ENCODE peak calls at places on chromosomes 11 and 22, in four cellular contexts. S, H, Z and I are unnamed samples.

GRCh38 chr22:20267441-20268288 is 453 bp downstream of the RTN4R start:
- DNase-seq in S (no peak), H (peak; percentile 80), Z (no peak), I (peak; percentile 6)

GRCh38 chr11:102495161-102496042 is 35.1 kb downstream of the MMP7 start:
- DNase-seq in S (peak; percentile 86), Z (peak; percentile 79), H (peak; percentile 52), I (peak; percentile 86)

GRCh38 chr11:91104237-91104636 is 881.4 kb upstream of the CHORDC1 start:
- DNase-seq in S (no peak), H (no peak), Z (no peak), I (peak; percentile 7)

GRCh38 chr22:29596408-29596807 is 7.0 kb upstream of the NF2 start:
- DNase-seq in Z (no peak), S (no peak), H (no peak), I (no peak)

GRCh38 chr22:44664149-44664548 is 37.9 kb upstream of the PRR5 start:
- DNase-seq in Z (no peak), H (no peak), S (no peak), I (no peak)

GRCh38 chr22:43928418-43929307 is 5.1 kb downstream of the PNPLA3 start:
- DNase-seq in Z (no peak), H (no peak), S (no peak), I (no peak)

GRCh38 chr11:39374963-39375698 is 2084.3 kb downstream of the LRRC4C start:
- DNase-seq in H (peak; percentile 6), S (peak; percentile 1), Z (no peak), I (peak; percentile 6)

GRCh38 chr11:109423114-109423859 is 1.3 kb downstream of the C11orf87 start:
- DNase-seq in S (no peak), H (no peak), Z (no peak), I (no peak)

GRCh38 chr11:132855516-132855915 is 676.8 kb downstream of the OPCML start:
- DNase-seq in Z (no peak), S (no peak), H (no peak), I (no peak)

GRCh38 chr22:50257451-50258360 is 3.8 kb downstream of the MAPK12 start:
- DNase-seq in H (no peak), S (no peak), Z (no peak), I (no peak)

GRCh38 chr22:25081409-25081824 is 118.2 kb upstream of the CRYBB3 start:
- DNase-seq in Z (no peak), H (peak; percentile 38), S (peak; percentile 56), I (peak; percentile 49)

GRCh38 chr22:27778299-27779090 is 23.1 kb downstream of the MN1 start:
- DNase-seq in S (no peak), H (no peak), Z (no peak), I (no peak)

GRCh38 chr11:47967577-47968230 is 12.7 kb upstream of the PTPRJ start:
- DNase-seq in Z (no peak), S (no peak), H (no peak), I (no peak)

GRCh38 chr11:17719940-17720795 is 797 bp downstream of the MYOD1 start:
- DNase-seq in Z (no peak), H (no peak), S (no peak), I (no peak)

GRCh38 chr22:48702573-48703264 is 1125.0 kb downstream of the BRD1 start:
- DNase-seq in S (peak; percentile 98), Z (no peak), H (no peak), I (no peak)

GRCh38 chr11:120217526-120217925 is 6.7 kb downstream of the OAF start:
- DNase-seq in Z (no peak), H (no peak), S (no peak), I (no peak)

GRCh38 chr11:84673753-84674152 is 953.4 kb downstream of the DLG2 start:
- DNase-seq in H (no peak), S (no peak), Z (no peak), I (no peak)

GRCh38 chr11:27390959-27391326 is 27.9 kb upstream of the CCDC34 start:
- DNase-seq in H (no peak), S (no peak), Z (no peak), I (no peak)

GRCh38 chr11:33543823-33544222 is 156.8 kb downstream of the C11orf91 start:
- DNase-seq in H (no peak), S (no peak), Z (no peak), I (no peak)

GRCh38 chr11:131389582-131389981 is 19.2 kb downstream of the NTM start:
- DNase-seq in Z (no peak), S (no peak), H (no peak), I (no peak)

GRCh38 chr11:131675489-131675888 is 305.1 kb downstream of the NTM start:
- DNase-seq in S (no peak), H (no peak), Z (no peak), I (no peak)

GRCh38 chr11:129237880-129238638 is 45.9 kb upstream of the ARHGAP32 start:
- DNase-seq in Z (no peak), H (no peak), S (no peak), I (no peak)

GRCh38 chr22:29994941-29995340 is 85.3 kb upstream of the HORMAD2 start:
- DNase-seq in Z (no peak), H (no peak), S (peak; percentile 40), I (peak; percentile 37)

GRCh38 chr11:2798951-2799761 is 86.4 kb downstream of the CDKN1C start:
- DNase-seq in H (no peak), Z (no peak), S (peak; percentile 21), I (no peak)

GRCh38 chr11:46677169-46677568 is 23.2 kb downstream of the ARHGAP1 start:
- DNase-seq in Z (no peak), S (no peak), H (no peak), I (no peak)

GRCh38 chr11:86990520-86990919 is 35.3 kb upstream of the FZD4 start:
- DNase-seq in H (no peak), S (peak; percentile 54), Z (no peak), I (no peak)

GRCh38 chr22:43042101-43042780 is 27.3 kb upstream of the PACSIN2 start:
- DNase-seq in S (no peak), H (no peak), Z (no peak), I (no peak)

GRCh38 chr22:46357711-46358505 is 22.4 kb downstream of the TRMU start:
- DNase-seq in S (no peak), H (no peak), Z (no peak), I (no peak)

GRCh38 chr11:78397398-78397797 is 20.2 kb downstream of the GAB2 start:
- DNase-seq in Z (peak; percentile 70), S (no peak), H (no peak), I (no peak)

GRCh38 chr11:44592125-44592643 is 26.7 kb downstream of the CD82 start:
- DNase-seq in S (no peak), H (no peak), Z (no peak), I (no peak)

DNA sequence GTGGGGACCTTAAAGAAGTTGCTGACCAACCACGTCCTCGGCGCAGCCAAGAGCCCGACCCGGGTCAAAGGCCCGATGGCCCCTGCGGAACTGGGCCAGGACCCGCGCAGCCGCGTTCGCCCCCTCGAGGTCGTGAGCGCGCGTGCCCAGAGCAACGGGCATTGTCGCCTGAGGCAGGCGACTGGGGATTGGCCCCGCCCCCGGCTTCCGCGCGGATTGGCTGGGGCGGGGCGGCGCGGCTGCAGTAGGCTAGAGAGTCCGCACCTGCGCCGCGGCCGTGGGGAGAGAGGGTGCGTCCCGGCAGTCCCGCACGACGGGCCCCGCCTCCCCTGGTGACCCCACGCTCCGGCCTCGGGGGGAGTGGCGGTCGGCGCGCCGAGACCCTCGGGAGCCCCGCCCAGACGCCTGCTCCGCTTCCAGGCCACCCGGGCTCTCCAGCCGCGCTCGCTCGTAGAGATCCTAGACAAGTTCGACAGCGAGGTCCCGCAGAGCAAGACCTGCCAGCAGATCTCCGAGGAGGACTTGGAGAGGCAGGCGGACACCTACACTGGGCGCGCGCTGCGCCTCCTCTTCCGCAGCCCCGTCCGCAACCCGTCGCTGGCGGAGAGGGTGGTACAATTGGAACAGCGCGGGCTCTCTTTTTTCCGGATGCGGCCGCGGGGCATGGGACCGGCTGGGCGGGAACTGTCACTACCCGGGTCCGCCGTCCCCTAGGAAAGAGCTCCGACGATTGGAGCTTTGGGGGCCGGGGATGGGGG is 8.3 kb upstream of the PPIL2 start:
- DNase-seq in H (peak; percentile 100), S (peak; percentile 70), Z (peak; percentile 39), I (peak; percentile 75)
- TF ChIP-seq CHD4 in H (no peak), S (no peak), Z (no peak), I (no peak)

DNA sequence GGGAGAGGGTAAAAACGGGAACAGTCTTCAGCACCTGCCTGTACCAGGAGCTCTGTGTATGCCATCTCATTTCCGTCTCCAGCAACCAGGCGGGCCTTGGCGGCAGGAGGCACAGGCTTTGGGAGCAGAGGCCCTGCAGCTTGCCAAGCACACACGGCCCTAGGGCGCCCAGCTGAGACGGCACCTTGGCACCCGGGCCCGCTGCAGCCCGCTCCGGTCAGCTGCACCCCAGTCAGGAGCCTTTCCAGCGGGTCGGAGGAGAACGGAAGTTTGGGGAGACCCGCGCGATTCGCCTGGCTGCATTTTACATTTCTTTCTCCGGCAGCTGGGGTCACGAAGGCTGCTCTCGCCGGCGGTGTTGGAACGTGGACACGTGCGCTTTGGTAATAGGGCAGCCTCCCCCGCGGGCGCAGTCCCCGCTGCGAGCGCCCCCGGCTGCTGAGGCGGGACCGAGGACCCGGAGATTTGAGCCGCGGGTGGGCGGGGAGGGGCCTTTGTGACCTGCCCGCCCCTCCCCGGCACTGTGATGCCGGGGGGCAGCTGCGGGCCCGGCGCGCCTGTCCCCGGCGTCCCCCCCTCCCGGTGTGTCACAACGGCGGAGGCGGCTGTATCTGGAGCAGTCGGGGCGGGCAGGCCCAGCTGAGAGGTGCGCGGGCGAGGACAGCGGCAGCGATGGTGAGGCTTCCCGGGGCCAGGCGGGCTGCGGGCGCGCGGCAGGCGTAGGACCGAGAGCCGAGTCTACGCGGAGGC is at the start of gene TUBA8:
- DNase-seq in S (no peak), Z (no peak), H (no peak), I (no peak)
- TF ChIP-seq CHD4 in S (no peak), Z (no peak), H (no peak), I (no peak)

GRCh38 chr11:69985654-69986420 is 92.3 kb upstream of the ANO1 start:
- DNase-seq in H (peak; percentile 89), S (no peak), Z (no peak), I (no peak)
- TF ChIP-seq CHD4 in H (no peak), S (no peak), Z (no peak), I (no peak)

DNA sequence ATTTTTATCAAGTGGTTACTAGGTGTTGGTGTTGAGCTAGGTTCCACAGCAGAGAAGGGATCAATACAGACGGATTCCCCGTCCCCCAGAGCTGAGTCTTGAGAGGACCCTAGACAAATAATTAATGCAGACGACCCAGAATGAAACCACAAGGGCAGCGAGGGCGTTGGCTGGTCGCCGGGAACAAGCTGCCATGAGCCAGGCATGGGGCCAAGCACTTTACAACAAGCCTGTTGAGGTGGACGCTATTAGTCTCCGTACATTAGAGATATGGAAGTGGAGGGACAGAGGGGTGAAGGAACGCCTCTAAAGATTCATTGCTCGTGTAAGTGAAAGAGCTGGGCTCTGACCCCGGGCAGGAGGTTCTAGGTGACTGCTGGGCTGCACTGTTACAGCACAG is 77.1 kb upstream of the EIF3D start:
- DNase-seq in H (no peak), Z (no peak), S (no peak), I (no peak)
- TF ChIP-seq CHD4 in H (no peak), Z (no peak), S (no peak), I (no peak)